ENCODE peak calls at places on chromosomes 16 and 17, in four cellular contexts. V, B, Q and J are unnamed samples.
A peak's percentile ranks its signal among the peaks of the same experiment; 100 is the strongest.

GRCh38 chr17:63434951-63435571 is 11.0 kb downstream of the CYB561 start:
- DNase-seq in V (no peak), B (no peak), Q (peak; percentile 69), J (no peak)

GRCh38 chr16:86949630-86950029 is 367.6 kb downstream of the C16orf95 start:
- DNase-seq in V (no peak), B (no peak), Q (no peak), J (no peak)

GRCh38 chr17:14498812-14499211 is 197.9 kb downstream of the HS3ST3B1 start:
- DNase-seq in V (no peak), B (no peak), Q (no peak), J (no peak)

GRCh38 chr16:46920402-46921068 is 36.4 kb downstream of the GPT2 start:
- DNase-seq in V (no peak), B (no peak), Q (no peak), J (no peak)

GRCh38 chr16:5319799-5320198 is 222.2 kb upstream of the EEF2KMT start:
- DNase-seq in V (no peak), B (no peak), Q (no peak), J (no peak)

GRCh38 chr16:77132051-77132618 is 58.9 kb upstream of the MON1B start:
- DNase-seq in V (no peak), B (no peak), Q (no peak), J (no peak)

GRCh38 chr16:58230259-58230658 is 32.4 kb upstream of the CSNK2A2 start:
- DNase-seq in V (no peak), B (no peak), Q (no peak), J (no peak)

GRCh38 chr16:57810197-57811024 is 8.1 kb upstream of the KIFC3 start:
- DNase-seq in V (peak; percentile 71), B (peak; percentile 73), Q (no peak), J (peak; percentile 88)

GRCh38 chr17:7984904-7985303 is 17.5 kb upstream of the GUCY2D start:
- DNase-seq in V (no peak), B (no peak), Q (no peak), J (no peak)

GRCh38 chr17:78921437-78921971 is 3.7 kb downstream of the TIMP2 start:
- DNase-seq in V (no peak), B (no peak), Q (peak; percentile 73), J (no peak)

GRCh38 chr16:55656695-55657092 is 906 bp downstream of the SLC6A2 start:
- DNase-seq in V (no peak), B (no peak), Q (no peak), J (no peak)

GRCh38 chr16:88007321-88007731 is 56.1 kb downstream of the BANP start:
- DNase-seq in V (no peak), B (no peak), Q (no peak), J (no peak)

GRCh38 chr16:81500833-81501521 is 56.4 kb downstream of the CMIP start:
- DNase-seq in V (no peak), B (no peak), Q (no peak), J (no peak)

GRCh38 chr16:29126057-29126494 is 141.2 kb downstream of the LAT start:
- DNase-seq in V (no peak), B (no peak), Q (no peak), J (peak; percentile 86)

GRCh38 chr17:38600906-38601305 is 4.8 kb downstream of the SRCIN1 start:
- DNase-seq in V (no peak), B (no peak), Q (no peak), J (no peak)

GRCh38 chr17:38603786-38604478 is 1.8 kb downstream of the SRCIN1 start:
- DNase-seq in V (no peak), B (no peak), Q (no peak), J (no peak)

GRCh38 chr17:38602862-38603785 is 2.6 kb downstream of the SRCIN1 start:
- DNase-seq in V (no peak), B (no peak), Q (no peak), J (no peak)

GRCh38 chr17:38601539-38602351 is 4.0 kb downstream of the SRCIN1 start:
- DNase-seq in V (no peak), B (no peak), Q (peak; percentile 69), J (no peak)

DNA sequence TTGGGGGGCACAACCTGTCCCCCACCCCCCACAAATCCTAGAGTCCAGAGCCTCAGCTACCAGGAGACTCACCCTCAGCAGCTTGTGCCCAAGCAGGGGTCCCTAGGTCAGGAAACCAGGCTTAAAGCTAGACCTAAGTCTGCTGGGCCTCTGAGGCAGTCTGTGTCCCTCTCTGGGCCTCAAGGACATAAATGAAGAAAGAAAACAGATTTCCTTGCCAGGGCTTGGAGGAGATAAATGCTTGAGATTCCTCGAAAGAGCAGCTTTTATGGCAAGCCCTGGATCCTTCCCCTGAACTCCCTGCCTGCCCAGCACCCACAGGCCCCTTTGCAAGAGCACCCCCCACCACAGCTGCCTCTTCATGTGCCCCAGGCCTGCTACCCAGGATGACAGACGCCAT is 3.3 kb downstream of the SRCIN1 start:
- DNase-seq in V (no peak), B (no peak), Q (no peak), J (no peak)
- TF ChIP-seq REST in V (no peak), B (no peak), Q (no peak), J (no peak)

DNA sequence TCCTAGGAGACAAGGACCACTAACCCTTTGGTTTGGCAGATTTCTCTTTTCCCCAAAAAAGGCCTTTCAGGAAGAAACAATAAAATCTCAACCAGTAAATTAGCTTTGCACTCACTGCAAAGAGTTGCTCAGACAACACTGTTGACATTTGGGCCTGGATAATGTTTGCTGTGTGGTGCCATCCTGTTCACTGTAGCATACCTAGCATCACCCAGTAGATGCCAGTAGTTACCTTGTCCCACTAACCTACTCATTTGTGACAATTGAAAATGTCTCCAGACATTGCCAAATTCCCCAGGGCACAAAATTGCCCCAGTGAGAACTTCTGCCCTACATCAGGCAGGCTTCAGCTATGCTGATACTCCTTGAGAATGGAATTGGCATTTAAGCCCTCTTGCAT is 177.0 kb upstream of the ERCC4 start:
- DNase-seq in V (no peak), B (no peak), Q (no peak), J (no peak)
- H3K27me3 ChIP-seq in V (no peaks in the 10 kb centered on the region), B (no peaks in the 10 kb centered on the region), Q (no peaks in the 10 kb centered on the region), J (no peaks in the 10 kb centered on the region)

DNA sequence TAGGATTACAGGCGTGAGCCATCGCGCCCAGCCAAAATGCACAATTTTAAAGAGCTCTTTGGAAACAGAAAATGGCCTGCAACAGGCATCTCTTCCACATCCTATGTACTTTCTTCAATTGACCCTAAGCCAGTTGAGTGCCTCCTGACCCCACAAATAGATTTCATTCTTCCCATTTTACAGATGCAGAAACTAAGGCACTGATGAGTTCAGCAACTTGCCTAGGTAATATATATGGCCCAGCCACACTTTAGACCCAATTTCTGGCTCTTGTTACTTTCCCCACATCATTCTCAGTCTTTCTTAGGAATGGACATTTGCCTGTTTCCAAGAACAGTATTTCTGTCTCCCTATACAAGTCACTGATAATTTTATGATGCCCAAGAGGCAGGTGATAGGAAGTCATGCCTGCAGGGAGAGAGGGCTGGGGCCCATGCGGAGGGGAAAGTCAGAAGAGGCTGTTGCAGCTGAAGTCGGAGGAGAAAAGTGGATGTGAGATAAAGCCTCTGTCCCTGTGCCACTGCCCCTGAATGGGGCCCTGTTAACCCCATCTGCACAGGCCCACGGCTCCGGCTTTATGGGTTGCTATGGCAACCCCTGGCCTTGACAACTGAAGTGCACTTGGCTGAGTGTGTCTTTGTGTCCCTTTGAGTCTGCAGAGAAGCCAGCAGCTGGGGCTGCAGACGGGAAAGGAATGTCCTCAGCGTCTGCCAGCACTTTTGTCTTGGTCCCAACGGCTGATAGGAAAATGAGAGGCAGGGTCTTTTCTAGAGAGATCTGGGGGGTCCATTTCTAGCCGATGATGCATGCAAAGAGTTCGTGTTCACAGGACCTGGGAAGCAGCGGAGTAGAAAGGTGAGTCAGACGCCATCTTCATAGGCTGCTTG is 45.9 kb downstream of the ABAT start:
- DNase-seq in V (no peak), B (no peak), Q (peak; percentile 80), J (no peak)
- TF ChIP-seq REST in V (no peak), B (no peak), Q (no peak), J (no peak)

DNA sequence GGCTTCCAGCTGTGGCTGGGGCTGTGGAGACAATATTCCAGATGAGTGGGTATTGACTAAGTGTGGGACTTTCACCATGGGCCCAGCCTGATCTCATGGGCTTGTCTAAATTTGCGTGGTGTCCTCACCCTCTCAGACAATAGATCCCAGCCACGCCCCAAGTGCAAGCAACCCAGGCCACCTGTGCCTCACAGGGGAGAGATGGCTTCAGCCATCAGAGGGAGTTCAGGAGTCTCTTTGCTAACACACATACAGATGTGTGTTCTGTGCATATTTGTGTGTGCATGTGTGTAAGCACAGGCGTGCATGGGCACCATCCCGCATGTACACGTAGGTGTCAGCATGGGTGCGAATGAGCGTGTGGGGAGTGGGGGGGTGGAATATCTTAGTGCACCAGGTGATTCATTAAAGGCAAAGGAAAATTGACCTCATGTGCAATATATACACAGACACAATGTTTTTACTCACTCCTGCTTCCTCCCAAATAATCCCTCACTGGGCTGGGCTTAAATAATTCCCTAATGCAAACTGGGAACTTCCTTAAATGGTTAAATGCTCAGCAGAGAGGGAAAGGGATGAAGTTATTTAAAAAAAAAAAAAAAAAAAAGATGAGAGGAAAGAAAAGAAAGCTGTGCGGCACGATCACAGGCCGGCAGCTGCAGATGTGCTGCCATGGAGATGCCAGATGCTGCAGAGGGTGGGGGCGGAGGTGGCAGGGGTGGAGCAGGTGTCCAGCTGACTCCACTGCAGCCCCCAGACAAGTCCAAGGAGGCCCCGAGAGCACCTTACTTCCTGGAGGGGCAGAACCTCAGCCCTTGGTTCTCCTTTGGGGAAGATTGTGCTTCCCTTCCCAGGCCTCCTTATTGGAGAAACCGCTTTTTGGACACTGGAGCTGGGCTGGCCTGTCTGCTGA is 24.0 kb upstream of the CDC42EP4 start:
- DNase-seq in V (no peak), B (no peak), Q (peak; percentile 38), J (no peak)
- H3K27me3 ChIP-seq in V (no peaks in the 10 kb centered on the region), B (no peaks in the 10 kb centered on the region), Q (no peaks in the 10 kb centered on the region), J (no peaks in the 10 kb centered on the region)

GRCh38 chr16:21598676-21599157 is 660 bp upstream of the METTL9 start:
- DNase-seq in V (no peak), B (no peak), Q (no peak), J (no peak)

GRCh38 chr16:21597571-21598030 is 1.8 kb upstream of the METTL9 start:
- DNase-seq in V (no peak), B (no peak), Q (no peak), J (no peak)

GRCh38 chr16:21602785-21603184 is 3.4 kb downstream of the METTL9 start:
- DNase-seq in V (no peak), B (no peak), Q (no peak), J (no peak)

GRCh38 chr16:21599158-21599993 is at the start of gene METTL9:
- DNase-seq in V (peak; percentile 55), B (peak; percentile 73), Q (peak; percentile 96), J (peak; percentile 91)

DNA sequence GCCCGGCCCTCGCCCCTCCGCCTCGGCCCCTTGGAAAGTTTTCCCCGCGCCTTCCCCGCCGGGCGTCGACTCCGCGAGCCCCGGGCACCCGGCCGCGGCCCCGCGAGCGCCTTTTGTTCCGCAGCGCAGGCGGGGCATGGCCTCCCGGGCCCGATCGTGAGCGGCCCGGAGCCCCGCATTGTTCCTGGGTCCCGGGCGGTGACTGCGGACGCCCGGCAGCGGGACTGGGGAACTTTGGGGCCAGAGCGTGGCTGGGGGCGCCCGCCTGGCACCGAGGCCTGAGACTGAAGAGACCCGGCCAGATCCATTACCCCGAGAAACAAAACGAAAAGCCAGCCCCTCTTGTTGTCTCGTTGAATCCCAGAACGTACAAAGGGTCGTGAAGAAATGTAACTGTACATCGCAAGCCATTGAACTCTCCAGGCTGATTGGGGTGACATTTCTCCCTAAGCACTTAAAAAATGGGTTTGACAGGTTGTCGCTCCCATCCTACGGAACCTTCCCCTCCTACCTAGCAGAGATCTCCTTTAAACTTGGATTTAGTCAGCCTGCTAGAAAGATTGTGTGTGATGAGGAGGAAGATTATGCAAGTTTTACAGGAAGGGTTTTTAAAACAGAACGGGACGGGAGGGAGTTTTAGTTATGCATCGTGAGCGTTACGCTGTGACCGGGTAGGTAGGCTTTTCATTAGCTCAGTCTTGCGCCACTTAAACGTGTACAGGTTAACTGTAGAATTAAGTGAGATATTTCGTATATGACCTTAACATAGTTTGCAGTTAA is 807 bp downstream of the METTL9 start:
- DNase-seq in V (no peak), B (peak; percentile 17), Q (peak; percentile 23), J (peak; percentile 71)
- TF ChIP-seq REST in V (no peak), B (no peak), Q (no peak), J (no peak)

GRCh38 chr17:71802663-71803062 is 318.2 kb upstream of the SOX9 start:
- DNase-seq in V (no peak), B (no peak), Q (no peak), J (no peak)
- H3K27me3 ChIP-seq in V (peaks cover 4% of the 10 kb centered on the region), B (no peaks in the 10 kb centered on the region), Q (no peaks in the 10 kb centered on the region), J (no peaks in the 10 kb centered on the region)